ENCODE peak calls at places on chromosomes 13 and 19, in seven cellular contexts. N is hippocampal formation; J is substantia nigra; V is renal cortical epithelial cell; B is astrocyte of the hippocampus; A is activated CD4-positive, alpha-beta T cell treated with anti-CD3 and anti-CD28 coated beads, Interleukin-2, amount 50 U/mL, for 24 hours; C is NCI-H1105. X is an unnamed sample.

GRCh38 chr19:35718345-35719041 is 690 bp downstream of the KMT2B start:
- DNase-seq in N (no peak), V (no peak), B (peak; percentile 51), A (no peak), J (no peak), C (peak; percentile 6), X (no peak)

GRCh38 chr19:3668331-3669133 is 31.7 kb downstream of the PIP5K1C start:
- DNase-seq in C (no peak), B (no peak), N (no peak), V (no peak), J (no peak), A (no peak), X (no peak)

GRCh38 chr19:28497887-28498286 is 715.1 kb downstream of the UQCRFS1 start:
- DNase-seq in J (no peak), C (no peak), N (no peak), B (no peak), V (no peak), A (no peak), X (no peak)

GRCh38 chr13:30290812-30291436 is 16.4 kb downstream of the KATNAL1 start:
- DNase-seq in C (no peak), J (no peak), A (no peak), V (no peak), B (no peak), N (no peak), X (no peak)

GRCh38 chr13:109274188-109274821 is 512.1 kb downstream of the IRS2 start:
- DNase-seq in A (no peak), B (peak; percentile 87), C (no peak), N (no peak), V (peak; percentile 91), J (no peak), X (no peak)

GRCh38 chr13:34358811-34359513 is 541.0 kb downstream of the RFC3 start:
- DNase-seq in V (peak; percentile 62), J (no peak), N (no peak), A (no peak), C (no peak), B (peak; percentile 80), X (no peak)

GRCh38 chr13:30577381-30577780 is 40.3 kb upstream of the USPL1 start:
- DNase-seq in V (peak; percentile 89), J (no peak), C (no peak), N (no peak), A (peak; percentile 4), B (peak; percentile 83), X (no peak)

GRCh38 chr19:10045371-10045770 is 32.1 kb downstream of the RDH8 start:
- DNase-seq in C (no peak), B (no peak), J (no peak), N (no peak), A (no peak), V (no peak), X (no peak)

GRCh38 chr19:40962460-40962961 is 28.6 kb upstream of the CYP2B6 start:
- DNase-seq in J (no peak), V (peak; percentile 56), C (no peak), A (no peak), N (no peak), B (no peak), X (no peak)

GRCh38 chr19:56222901-56223300 is 20.8 kb downstream of the ZSCAN5C start:
- DNase-seq in J (no peak), B (no peak), N (no peak), V (no peak), C (no peak), A (no peak), X (no peak)

GRCh38 chr13:34720618-34721017 is 221.5 kb upstream of the NBEA start:
- DNase-seq in N (no peak), V (no peak), C (no peak), B (no peak), J (no peak), A (no peak), X (no peak)

GRCh38 chr13:95075506-95075905 is 225.7 kb downstream of the ABCC4 start:
- DNase-seq in N (no peak), B (no peak), V (no peak), C (no peak), J (no peak), A (no peak), X (no peak)

GRCh38 chr19:55581145-55581827 is 638 bp upstream of the ZNF579 start:
- DNase-seq in N (no peak), B (peak; percentile 16), A (no peak), V (no peak), C (no peak), J (no peak), X (no peak)

X was measured in GOT3.